ENCODE peak calls at places on chromosome 4, in four cellular contexts. H, X, D and N are unnamed samples.

GRCh38 chr4:102819588-102820365 is 7.6 kb downstream of the UBE2D3 start:
- DNase-seq in H (no peak), X (peak; percentile 38), D (no peak), N (no peak)

GRCh38 chr4:84378983-84379382 is 120.1 kb downstream of the NKX6-1 start:
- DNase-seq in H (no peak), X (no peak), D (no peak), N (no peak)

GRCh38 chr4:53553486-53554210 is 37.6 kb downstream of the LNX1 start:
- DNase-seq in H (no peak), X (no peak), D (no peak), N (no peak)

GRCh38 chr4:127400736-127401346 is 231.9 kb upstream of the INTU start:
- DNase-seq in H (peak; percentile 36), X (peak; percentile 58), D (peak; percentile 57), N (peak; percentile 72)

GRCh38 chr4:86977621-86978184 is 42.9 kb downstream of the AFF1 start:
- DNase-seq in H (no peak), X (no peak), D (no peak), N (no peak)

GRCh38 chr4:113884655-113885054 is 94.8 kb downstream of the ARSJ start:
- DNase-seq in H (no peak), X (no peak), D (no peak), N (no peak)

GRCh38 chr4:71772592-71772991 is 11.3 kb downstream of the GC start:
- DNase-seq in H (no peak), X (no peak), D (no peak), N (no peak)

GRCh38 chr4:38612996-38613395 is 51.0 kb upstream of the KLF3 start:
- DNase-seq in H (no peak), X (no peak), D (no peak), N (no peak)

GRCh38 chr4:156971623-156972369 is at the start of gene PDGFC:
- DNase-seq in H (peak; percentile 88), X (no peak), D (peak; percentile 72), N (peak; percentile 85)

GRCh38 chr4:118969359-118969758 is 80.7 kb downstream of the SYNPO2 start:
- DNase-seq in H (no peak), X (no peak), D (no peak), N (peak; percentile 24)

GRCh38 chr4:37825943-37826281 is 574 bp upstream of the PGM2 start:
- DNase-seq in H (no peak), X (peak; percentile 30), D (peak; percentile 12), N (peak; percentile 14)

GRCh38 chr4:83205760-83206159 is 78.8 kb downstream of the COQ2 start:
- DNase-seq in H (no peak), X (no peak), D (no peak), N (no peak)

GRCh38 chr4:101695176-101695575 is 95.4 kb upstream of the BANK1 start:
- DNase-seq in H (no peak), X (no peak), D (no peak), N (no peak)

GRCh38 chr4:24588216-24588954 is 4.0 kb upstream of the DHX15 start:
- DNase-seq in H (no peak), X (no peak), D (no peak), N (no peak)

GRCh38 chr4:77797239-77797638 is 21.9 kb downstream of the CNOT6L start:
- DNase-seq in H (no peak), X (no peak), D (no peak), N (no peak)

GRCh38 chr4:126851391-126851790 is 781.4 kb upstream of the INTU start:
- DNase-seq in H (no peak), X (no peak), D (no peak), N (no peak)

GRCh38 chr4:5885733-5886132 is 7.2 kb downstream of the CRMP1 start:
- DNase-seq in H (no peak), X (no peak), D (no peak), N (no peak)

GRCh38 chr4:146029939-146030710 is 91.5 kb upstream of the ZNF827 start:
- DNase-seq in H (no peak), X (no peak), D (no peak), N (no peak)

GRCh38 chr4:139798456-139798855 is 132.8 kb downstream of the MGST2 start:
- DNase-seq in H (no peak), X (no peak), D (no peak), N (no peak)

GRCh38 chr4:3317656-3318211 is 24.9 kb downstream of the RGS12 start:
- DNase-seq in H (no peak), X (no peak), D (no peak), N (no peak)

GRCh38 chr4:3770323-3771166 is 4.4 kb downstream of the ADRA2C start:
- DNase-seq in H (no peak), X (no peak), D (no peak), N (no peak)

GRCh38 chr4:127782275-127783025 is at the start of gene HSPA4L:
- DNase-seq in H (peak; percentile 65), X (peak; percentile 54), D (no peak), N (peak; percentile 28)

GRCh38 chr4:79865253-79865652 is 207.8 kb downstream of the ANTXR2 start:
- DNase-seq in H (no peak), X (no peak), D (no peak), N (no peak)

GRCh38 chr4:174563399-174563798 is 41.1 kb upstream of the HPGD start:
- DNase-seq in H (no peak), X (no peak), D (no peak), N (no peak)

GRCh38 chr4:116870667-116871066 is 214.7 kb downstream of the TRAM1L1 start:
- DNase-seq in H (no peak), X (no peak), D (no peak), N (no peak)

GRCh38 chr4:8267077-8267476 is 2.5 kb upstream of the HTRA3 start:
- DNase-seq in H (peak; percentile 78), X (peak; percentile 42), D (peak; percentile 49), N (peak; percentile 67)

GRCh38 chr4:71609159-71609558 is 174.7 kb downstream of the GC start:
- DNase-seq in H (no peak), X (no peak), D (no peak), N (no peak)

GRCh38 chr4:40311811-40312346 is 23.3 kb upstream of the CHRNA9 start:
- DNase-seq in H (no peak), X (peak; percentile 60), D (no peak), N (peak; percentile 69)

GRCh38 chr4:29653221-29653620 is 1066.9 kb upstream of the PCDH7 start:
- DNase-seq in H (no peak), X (no peak), D (no peak), N (no peak)

GRCh38 chr4:62271107-62271506 is 1071.0 kb downstream of the ADGRL3 start:
- DNase-seq in H (no peak), X (no peak), D (no peak), N (no peak)

GRCh38 chr4:102693266-102693850 is 67.4 kb downstream of the MANBA start:
- DNase-seq in H (no peak), X (no peak), D (no peak), N (no peak)

GRCh38 chr4:72446353-72447055 is 122.5 kb downstream of the ADAMTS3 start:
- DNase-seq in H (no peak), X (no peak), D (no peak), N (no peak)

GRCh38 chr4:42280327-42281095 is 116.8 kb upstream of the SHISA3 start:
- DNase-seq in H (no peak), X (peak; percentile 41), D (peak; percentile 9), N (peak; percentile 30)